ENCODE peak calls at places on chromosomes 2 and 18, in seven cellular contexts. A, C, K, U, R, F and M are unnamed samples.
A peak's percentile ranks its signal among the peaks of the same experiment; 100 is the strongest.

GRCh38 chr2:7759898-7760297 is 842.7 kb downstream of the RNF144A start:
- DNase-seq in U (no peak), C (no peak), A (no peak), K (no peak), F (no peak), R (no peak), M (no peak)

GRCh38 chr18:8412117-8412516 is 197.1 kb upstream of the RAB12 start:
- DNase-seq in A (no peak), R (no peak), C (no peak), U (no peak), F (no peak), K (no peak), M (no peak)

GRCh38 chr18:48902023-48902855 is 48.5 kb downstream of the SMAD7 start:
- DNase-seq in F (no peak), A (peak; percentile 88), C (peak; percentile 66), K (peak; percentile 96), R (peak; percentile 46), U (peak; percentile 89), M (no peak)

GRCh38 chr2:113216321-113216720 is 42.5 kb downstream of the PSD4 start:
- DNase-seq in R (no peak), A (no peak), C (no peak), K (no peak), U (no peak), F (no peak), M (no peak)

GRCh38 chr2:174931724-174932123 is 73.5 kb downstream of the CHN1 start:
- DNase-seq in A (no peak), R (no peak), K (no peak), C (no peak), F (no peak), U (peak; percentile 52), M (no peak)

GRCh38 chr2:208279236-208279635 is 13.2 kb downstream of the PIKFYVE start:
- DNase-seq in F (no peak), C (no peak), A (no peak), K (no peak), R (no peak), U (no peak), M (no peak)

GRCh38 chr2:110870545-110870944 is 138.2 kb downstream of the ACOXL start:
- DNase-seq in U (no peak), R (no peak), K (no peak), C (no peak), F (no peak), A (no peak), M (no peak)

GRCh38 chr18:44229693-44230108 is 451.0 kb upstream of the SETBP1 start:
- DNase-seq in A (peak; percentile 59), F (no peak), U (peak; percentile 73), C (peak; percentile 23), R (no peak), K (peak; percentile 49), M (no peak)

GRCh38 chr2:111162718-111163331 is 42.1 kb downstream of the BCL2L11 start:
- DNase-seq in C (no peak), R (peak; percentile 24), A (no peak), U (no peak), F (peak; percentile 29), K (no peak), M (no peak)

GRCh38 chr2:172655091-172655837 is 80.4 kb upstream of the RAPGEF4 start:
- DNase-seq in F (no peak), U (peak; percentile 90), C (no peak), R (no peak), K (no peak), A (no peak), M (no peak)

DNA sequence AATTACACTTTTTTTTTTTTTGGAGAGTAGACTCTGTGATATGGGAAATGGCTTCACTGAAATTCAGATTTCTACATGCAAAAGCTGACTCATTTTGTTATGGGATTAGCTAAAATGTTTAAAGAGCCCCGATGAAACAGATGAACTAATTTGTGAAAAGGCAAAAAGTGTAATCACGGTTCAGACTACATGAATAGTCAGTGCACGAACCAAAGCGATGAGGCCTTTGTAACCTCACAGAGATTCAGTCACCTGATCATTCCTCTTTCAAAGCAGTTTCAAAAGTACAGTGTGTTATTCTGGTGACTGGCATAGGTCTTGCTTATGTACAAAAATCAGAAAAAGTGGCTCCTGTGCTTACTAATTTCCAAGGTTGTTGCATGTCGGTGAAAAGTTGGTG is 44.6 kb downstream of the TGIF1 start:
- DNase-seq in A (no peak), K (no peak), C (no peak), U (no peak), F (no peak), R (no peak), M (no peak)
- H3K4me3 ChIP-seq in A (no peak overlapping the region), K (no peak overlapping the region), C (no peak overlapping the region), U (no peak overlapping the region), F (no peak overlapping the region), R (no peak overlapping the region), M (no peak overlapping the region)

DNA sequence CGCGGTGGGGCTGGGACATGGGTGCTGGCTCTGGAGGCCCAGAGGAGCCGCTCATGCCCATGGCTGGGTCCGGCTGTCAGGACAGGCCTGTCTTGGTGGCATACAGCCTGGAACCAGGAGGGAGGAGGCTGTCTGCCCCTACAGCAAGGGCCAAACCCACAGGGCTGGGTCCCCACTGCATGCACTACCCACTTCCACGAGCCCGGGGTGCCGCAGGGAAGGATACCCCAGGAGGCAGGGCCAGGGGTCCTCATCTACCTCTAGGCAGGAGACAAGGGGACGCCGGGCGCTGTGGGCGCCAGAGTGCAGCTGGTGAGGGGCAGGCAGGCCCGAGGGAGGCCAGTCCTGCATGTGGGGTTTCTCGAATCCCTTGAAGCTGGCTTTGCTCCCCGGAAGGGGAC is 95.1 kb upstream of the GPC1 start:
- DNase-seq in A (no peak), U (no peak), R (no peak), K (no peak), F (no peak), C (no peak), M (no peak)
- TF ChIP-seq CTCF in A (no peak), U (no peak), R (no peak), K (no peak), F (no peak), C (no peak), M (no peak)

GRCh38 chr2:224523626-224524577 is 61.3 kb downstream of the CUL3 start:
- DNase-seq in R (peak; percentile 17), A (no peak), F (no peak), C (no peak), U (no peak), K (no peak), M (no peak)

GRCh38 chr2:224513991-224514390 is 71.2 kb downstream of the CUL3 start:
- DNase-seq in F (no peak), K (no peak), A (no peak), R (no peak), C (no peak), U (no peak), M (no peak)

GRCh38 chr2:224517963-224518362 is 67.2 kb downstream of the CUL3 start:
- DNase-seq in C (no peak), R (no peak), K (no peak), F (no peak), A (no peak), U (no peak), M (no peak)

GRCh38 chr2:224520064-224520463 is 65.1 kb downstream of the CUL3 start:
- DNase-seq in K (no peak), R (no peak), C (no peak), F (peak; percentile 61), A (no peak), U (peak; percentile 91), M (no peak)

DNA sequence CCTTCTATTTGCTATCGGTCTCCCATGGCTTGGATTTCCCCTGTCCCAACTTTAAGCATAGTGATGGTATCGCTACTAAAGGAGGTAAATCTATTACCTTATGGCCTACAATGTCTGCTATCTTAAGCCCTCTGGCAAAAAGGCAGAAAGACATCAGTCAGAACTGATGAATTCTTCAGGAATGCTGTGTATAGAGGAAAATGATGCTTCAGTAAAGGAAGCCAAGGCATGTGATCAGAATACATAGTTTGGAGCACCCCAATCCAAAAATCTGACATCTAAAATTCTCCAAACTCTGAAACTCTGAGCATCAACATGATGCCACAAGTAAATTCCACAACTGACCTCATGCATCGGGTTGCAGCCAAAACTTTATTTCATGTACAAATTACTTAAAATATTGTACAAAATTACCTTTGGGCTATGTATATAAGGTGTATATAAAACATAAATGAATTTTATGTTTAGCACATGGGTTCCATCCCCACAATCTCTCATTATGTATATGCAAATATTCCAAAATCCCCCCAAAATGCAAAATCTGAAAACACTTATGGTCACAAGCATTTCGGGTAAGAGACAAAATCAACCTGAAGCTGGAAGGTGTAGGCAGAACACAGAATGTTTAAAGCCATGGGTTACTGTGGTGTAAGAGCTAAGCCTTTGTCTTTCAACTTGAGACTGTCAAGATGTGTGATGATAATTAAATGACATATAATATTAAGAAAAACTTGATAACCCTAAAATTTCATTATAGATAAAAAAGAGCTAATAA is 66.2 kb downstream of the CUL3 start:
- DNase-seq in K (no peak), R (no peak), A (no peak), F (no peak), U (peak; percentile 65), C (no peak), M (no peak)
- H3K4me3 ChIP-seq in K (no peak overlapping the region), R (no peak overlapping the region), A (no peak overlapping the region), F (no peak overlapping the region), U (no peak overlapping the region), C (no peak overlapping the region), M (no peak overlapping the region)

DNA sequence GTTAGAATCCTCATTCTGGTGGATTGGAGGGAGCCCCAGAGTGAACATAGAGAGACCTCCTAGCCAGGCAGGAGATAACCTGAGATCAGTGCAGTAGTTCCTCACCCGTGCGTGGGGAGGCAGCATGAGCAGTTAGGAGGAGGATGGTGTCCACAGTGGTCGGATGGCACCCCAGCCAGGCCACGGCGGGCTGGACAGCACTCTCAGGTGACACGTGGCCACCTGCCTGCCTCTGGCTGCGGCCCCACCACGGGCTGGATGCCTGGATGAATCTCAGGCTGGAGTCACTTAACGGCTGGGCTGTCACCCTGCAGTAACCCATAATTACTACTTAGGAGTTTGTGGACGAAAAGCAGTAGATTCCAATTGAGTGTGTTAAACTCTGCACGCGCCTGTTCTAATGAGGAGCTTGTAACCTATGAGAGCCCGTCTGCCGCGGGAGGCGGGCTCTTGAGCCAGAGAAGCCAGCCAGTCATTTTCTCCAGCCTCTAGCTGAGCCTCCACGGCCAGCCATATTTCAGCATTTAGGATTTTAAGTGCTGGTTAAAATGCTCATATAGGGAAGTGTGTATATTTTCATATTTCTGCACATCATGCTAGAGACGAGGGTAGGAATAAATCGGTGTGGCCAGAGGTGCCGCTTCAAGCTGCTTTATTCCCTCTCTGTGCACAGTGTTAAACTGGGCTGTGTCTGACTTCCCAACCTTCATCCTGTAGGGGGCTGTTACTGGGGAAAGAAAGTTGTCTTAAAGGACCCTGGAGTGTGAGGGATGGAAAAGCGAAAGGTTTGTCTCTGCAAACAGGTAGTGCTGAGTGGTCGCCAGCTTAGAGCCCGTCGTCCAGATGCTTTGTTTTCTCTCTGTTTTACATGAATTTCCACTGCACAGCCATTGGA is 144.0 kb downstream of the GLI2 start:
- DNase-seq in K (no peak), A (peak; percentile 78), R (no peak), F (no peak), C (no peak), U (no peak), M (no peak)
- TF ChIP-seq CTCF in K (no peak), A (peak; percentile 39), R (no peak), F (no peak), C (no peak), U (no peak), M (no peak)

GRCh38 chr2:238285653-238286082 is 2.7 kb downstream of the PER2 start:
- DNase-seq in R (peak; percentile 47), C (peak; percentile 97), F (no peak), A (peak; percentile 84), U (peak; percentile 96), K (peak; percentile 94), M (peak; percentile 96)
- H3K4me3 ChIP-seq in R (no peak overlapping the region), C (no peak overlapping the region), F (no peak overlapping the region), A (peak overlapping the region; percentile 95), U (no peak overlapping the region), K (no peak overlapping the region), M (peak overlapping the region; percentile 25)